ENCODE peak calls at places on chromosomes 6 and 20, in ten cellular contexts. B is RKO; I is NCI-H2081; F is NCI-H774; L is activated T-cell treated with anti-CD3 and anti-CD28 coated beads, Interleukin-2, amount 50 U/mL, for 72 hours; Q is MM.1S; X is LoVo; V is glutamatergic neuron; J is Right ventricle myocardium superior; O is fibroblast of the conjunctiva. N is an unnamed sample.

GRCh38 chr6:155481215-155481614 is 25.6 kb upstream of the NOX3 start:
- DNase-seq in Q (no peak), O (peak), F (no peak), B (no peak), L (no peak), V (no peak), J (no peak), I (no peak), X (no peak), N (no peak)

GRCh38 chr6:114040871-114041270 is 69.9 kb upstream of the HDAC2 start:
- DNase-seq in L (no peak), B (no peak), J (no peak), O (no peak), F (no peak), I (no peak), X (no peak), V (no peak), Q (no peak), N (no peak)

GRCh38 chr6:156396791-156397418 is 380.3 kb upstream of the ARID1B start:
- DNase-seq in I (no peak), X (no peak), B (no peak), Q (no peak), V (no peak), J (no peak), O (no peak), L (peak), F (no peak), N (no peak)

GRCh38 chr6:30325873-30326445 is 768 bp upstream of the TRIM39 start:
- DNase-seq in X (peak), J (no peak), O (no peak), I (peak), V (peak), Q (peak), B (peak), L (no peak), F (no peak), N (no peak)

GRCh38 chr6:166599158-166599557 is 12.7 kb upstream of the RAMACL start:
- DNase-seq in B (no peak), V (no peak), J (no peak), L (no peak), X (no peak), F (no peak), Q (no peak), O (no peak), I (no peak), N (no peak)

GRCh38 chr20:47110819-47111218 is 216.2 kb downstream of the EYA2 start:
- DNase-seq in F (no peak), I (no peak), V (no peak), Q (no peak), B (no peak), O (no peak), J (no peak), L (no peak), X (no peak), N (no peak)

GRCh38 chr6:78605909-78606446 is 261.4 kb upstream of the IRAK1BP1 start:
- DNase-seq in O (peak), F (no peak), I (no peak), B (peak), X (no peak), J (no peak), Q (no peak), L (no peak), V (no peak), N (no peak)

GRCh38 chr6:35468181-35468979 is at the start of gene RPL10A:
- DNase-seq in J (peak), X (peak), V (peak), O (peak), L (peak), Q (peak), B (peak), I (peak), F (peak), N (peak)

GRCh38 chr20:44572551-44573500 is 9.6 kb upstream of the PKIG start:
- DNase-seq in F (no peak), O (peak), I (no peak), L (no peak), B (peak), X (no peak), Q (no peak), J (peak), V (no peak), N (no peak)

GRCh38 chr6:7323074-7323473 is 10.1 kb upstream of the SSR1 start:
- DNase-seq in I (no peak), X (no peak), F (no peak), B (no peak), O (no peak), Q (no peak), L (no peak), V (no peak), J (no peak), N (no peak)

GRCh38 chr6:103215835-103216234 is 1643.9 kb downstream of the HACE1 start:
- DNase-seq in J (no peak), X (no peak), O (no peak), Q (no peak), F (no peak), I (no peak), L (no peak), B (peak), V (no peak), N (no peak)

GRCh38 chr6:111663232-111663631 is 57.6 kb upstream of the TRAF3IP2 start:
- DNase-seq in F (no peak), Q (no peak), I (no peak), O (no peak), B (no peak), V (no peak), J (peak), X (no peak), L (no peak), N (no peak)

GRCh38 chr20:43916875-43917371 is 2.3 kb downstream of the TOX2 start:
- DNase-seq in V (no peak), L (peak), O (no peak), J (no peak), I (no peak), Q (peak), B (no peak), F (no peak), X (no peak), N (no peak)

GRCh38 chr20:51641866-51642265 is 99.3 kb upstream of the NFATC2 start:
- DNase-seq in V (no peak), J (no peak), X (no peak), F (no peak), I (no peak), Q (no peak), L (no peak), B (no peak), O (no peak), N (no peak)

GRCh38 chr20:46139908-46140482 is 21.9 kb downstream of the CD40 start:
- DNase-seq in X (no peak), I (peak), B (no peak), J (no peak), Q (no peak), L (no peak), V (no peak), O (no peak), F (peak), N (no peak)

GRCh38 chr6:102742033-102742432 is 1348.5 kb downstream of the GRIK2 start:
- DNase-seq in F (peak), V (no peak), L (no peak), O (no peak), Q (no peak), B (no peak), I (no peak), X (no peak), J (no peak), N (peak)

GRCh38 chr6:63269470-63269869 is 50.3 kb downstream of the LGSN start:
- DNase-seq in F (no peak), L (no peak), O (no peak), I (no peak), J (no peak), X (no peak), Q (peak), V (no peak), B (no peak), N (no peak)